ENCODE peak calls at places on chromosomes 11 and 22, in eight cellular contexts. One of them, this sample, is unnamed.

GRCh38 chr11:69653406-69653960 is 12.5 kb downstream of the CCND1 start:
- DNase-seq in HuH-7.5: no peak
- DNase-seq in IMR-90: no peak
- DNase-seq in kidney tubule cell: no peak
- DNase-seq in HCEC 1CT: no peak
- DNase-seq in SJSA1: peak
- DNase-seq in frontal cortex: no peak
- DNase-seq in mesendoderm: no peak
- DNase-seq in this sample: no peak

GRCh38 chr11:43690929-43691328 is 10.4 kb downstream of the HSD17B12 start:
- DNase-seq in HuH-7.5: no peak
- DNase-seq in IMR-90: no peak
- DNase-seq in kidney tubule cell: no peak
- DNase-seq in HCEC 1CT: no peak
- DNase-seq in SJSA1: no peak
- DNase-seq in frontal cortex: no peak
- DNase-seq in mesendoderm: no peak
- DNase-seq in this sample: no peak

GRCh38 chr11:73939096-73939495 is 11.7 kb upstream of the DNAJB13 start:
- DNase-seq in HuH-7.5: no peak
- DNase-seq in IMR-90: no peak
- DNase-seq in kidney tubule cell: peak
- DNase-seq in HCEC 1CT: no peak
- DNase-seq in SJSA1: no peak
- DNase-seq in frontal cortex: no peak
- DNase-seq in mesendoderm: peak
- DNase-seq in this sample: no peak

GRCh38 chr22:19844423-19845368 is 10.0 kb downstream of the GNB1L start:
- DNase-seq in HuH-7.5: no peak
- DNase-seq in IMR-90: peak
- DNase-seq in kidney tubule cell: peak
- DNase-seq in HCEC 1CT: no peak
- DNase-seq in SJSA1: peak
- DNase-seq in frontal cortex: no peak
- DNase-seq in mesendoderm: no peak
- DNase-seq in this sample: no peak

GRCh38 chr11:126403039-126403438 is 47.6 kb downstream of the ST3GAL4 start:
- DNase-seq in HuH-7.5: no peak
- DNase-seq in IMR-90: no peak
- DNase-seq in kidney tubule cell: no peak
- DNase-seq in HCEC 1CT: no peak
- DNase-seq in SJSA1: peak
- DNase-seq in frontal cortex: no peak
- DNase-seq in mesendoderm: peak
- DNase-seq in this sample: no peak

GRCh38 chr11:59336176-59336575 is 22.5 kb upstream of the OR5AN1 start:
- DNase-seq in HuH-7.5: no peak
- DNase-seq in IMR-90: no peak
- DNase-seq in kidney tubule cell: no peak
- DNase-seq in HCEC 1CT: no peak
- DNase-seq in SJSA1: no peak
- DNase-seq in frontal cortex: no peak
- DNase-seq in mesendoderm: no peak
- DNase-seq in this sample: no peak

GRCh38 chr11:103844327-103845215 is 191.9 kb upstream of the DDI1 start:
- DNase-seq in HuH-7.5: no peak
- DNase-seq in IMR-90: no peak
- DNase-seq in kidney tubule cell: no peak
- DNase-seq in HCEC 1CT: no peak
- DNase-seq in SJSA1: no peak
- DNase-seq in frontal cortex: no peak
- DNase-seq in mesendoderm: no peak
- DNase-seq in this sample: no peak

GRCh38 chr11:94550513-94550912 is 6.8 kb downstream of the FUT4 start:
- DNase-seq in HuH-7.5: no peak
- DNase-seq in IMR-90: no peak
- DNase-seq in kidney tubule cell: no peak
- DNase-seq in HCEC 1CT: no peak
- DNase-seq in SJSA1: no peak
- DNase-seq in frontal cortex: no peak
- DNase-seq in mesendoderm: no peak
- DNase-seq in this sample: no peak

GRCh38 chr11:129280027-129280811 is 88.1 kb upstream of the ARHGAP32 start:
- DNase-seq in HuH-7.5: no peak
- DNase-seq in IMR-90: peak
- DNase-seq in kidney tubule cell: peak
- DNase-seq in HCEC 1CT: peak
- DNase-seq in SJSA1: no peak
- DNase-seq in frontal cortex: no peak
- DNase-seq in mesendoderm: no peak
- DNase-seq in this sample: no peak

GRCh38 chr11:46658259-46658658 is 40.9 kb downstream of the ATG13 start:
- DNase-seq in HuH-7.5: no peak
- DNase-seq in IMR-90: peak
- DNase-seq in kidney tubule cell: no peak
- DNase-seq in HCEC 1CT: peak
- DNase-seq in SJSA1: no peak
- DNase-seq in frontal cortex: no peak
- DNase-seq in mesendoderm: no peak
- DNase-seq in this sample: no peak

This sample was measured in amygdala.